ENCODE peak calls at places on chromosomes 16 and 17, in nine cellular contexts. J is IMR-90, W is adipocyte, F is GM23248, D is BJ, S is pancreas, P is left lung, E is Peyer's patch, V is trophoblast cell. X is an unnamed sample.
A peak's percentile ranks its signal among the peaks of the same experiment; 100 is the strongest.

GRCh38 chr16:58037365-58038057 is 12.0 kb downstream of the MMP15 start:
- DNase-seq in J (no peak), W (no peak), F (no peak), D (no peak), S (no peak), P (no peak), E (no peak), V (no peak), X (no peak)

GRCh38 chr16:80319181-80319580 is 221.6 kb upstream of the DYNLRB2 start:
- DNase-seq in J (no peak), W (no peak), F (no peak), D (no peak), S (no peak), P (no peak), E (no peak), V (no peak), X (peak; percentile 43)

GRCh38 chr16:27402964-27403600 is 1.1 kb downstream of the IL21R start:
- DNase-seq in J (no peak), W (no peak), F (no peak), D (no peak), S (no peak), P (no peak), E (no peak), V (no peak), X (no peak)

GRCh38 chr16:9371713-9372448 is 280.4 kb downstream of the HAPSTR1 start:
- DNase-seq in J (no peak), W (no peak), F (no peak), D (no peak), S (no peak), P (no peak), E (no peak), V (no peak), X (no peak)

GRCh38 chr16:70704586-70704985 is 18.7 kb upstream of the MTSS2 start:
- DNase-seq in J (no peak), W (no peak), F (peak; percentile 62), D (no peak), S (no peak), P (no peak), E (no peak), V (no peak), X (no peak)

GRCh38 chr17:46770439-46770817 is 48.1 kb downstream of the WNT3 start:
- DNase-seq in J (no peak), W (no peak), F (no peak), D (no peak), S (peak; percentile 56), P (peak; percentile 45), E (no peak), V (no peak), X (no peak)

GRCh38 chr17:80760501-80760900 is 215.9 kb downstream of the RPTOR start:
- DNase-seq in J (no peak), W (no peak), F (no peak), D (no peak), S (no peak), P (no peak), E (peak; percentile 53), V (no peak), X (peak; percentile 61)

GRCh38 chr17:30290696-30291570 is 811 bp downstream of the BLMH start:
- DNase-seq in J (peak; percentile 21), W (peak; percentile 66), F (peak; percentile 65), D (no peak), S (peak; percentile 77), P (peak; percentile 87), E (peak; percentile 66), V (peak; percentile 58), X (peak; percentile 86)

GRCh38 chr17:67637901-67638641 is 79.7 kb upstream of the NOL11 start:
- DNase-seq in J (no peak), W (no peak), F (no peak), D (no peak), S (no peak), P (no peak), E (no peak), V (no peak), X (peak; percentile 99)

GRCh38 chr16:81321039-81321438 is 6.3 kb downstream of the GAN start:
- DNase-seq in J (no peak), W (peak; percentile 10), F (peak; percentile 25), D (no peak), S (no peak), P (no peak), E (no peak), V (no peak), X (no peak)

GRCh38 chr17:76674600-76674999 is 31.0 kb upstream of the ST6GALNAC1 start:
- DNase-seq in J (no peak), W (no peak), F (no peak), D (no peak), S (no peak), P (no peak), E (no peak), V (peak; percentile 27), X (no peak)

GRCh38 chr17:17021194-17021863 is 20.9 kb upstream of the MPRIP start:
- DNase-seq in J (no peak), W (peak; percentile 37), F (peak; percentile 86), D (no peak), S (peak; percentile 74), P (peak; percentile 77), E (peak; percentile 71), V (peak; percentile 92), X (no peak)

GRCh38 chr17:80146121-80147034 is 550 bp downstream of the EIF4A3 start:
- DNase-seq in J (peak; percentile 16), W (peak; percentile 63), F (peak; percentile 56), D (no peak), S (no peak), P (no peak), E (no peak), V (peak; percentile 22), X (no peak)

GRCh38 chr16:76729525-76729924 is 452.3 kb downstream of the CNTNAP4 start:
- DNase-seq in J (no peak), W (peak; percentile 10), F (no peak), D (no peak), S (no peak), P (no peak), E (no peak), V (peak; percentile 8), X (peak; percentile 7)

GRCh38 chr17:18981385-18981641 is 23.3 kb downstream of the FAM83G start:
- DNase-seq in J (no peak), W (no peak), F (no peak), D (no peak), S (no peak), P (no peak), E (no peak), V (no peak), X (no peak)

DNA sequence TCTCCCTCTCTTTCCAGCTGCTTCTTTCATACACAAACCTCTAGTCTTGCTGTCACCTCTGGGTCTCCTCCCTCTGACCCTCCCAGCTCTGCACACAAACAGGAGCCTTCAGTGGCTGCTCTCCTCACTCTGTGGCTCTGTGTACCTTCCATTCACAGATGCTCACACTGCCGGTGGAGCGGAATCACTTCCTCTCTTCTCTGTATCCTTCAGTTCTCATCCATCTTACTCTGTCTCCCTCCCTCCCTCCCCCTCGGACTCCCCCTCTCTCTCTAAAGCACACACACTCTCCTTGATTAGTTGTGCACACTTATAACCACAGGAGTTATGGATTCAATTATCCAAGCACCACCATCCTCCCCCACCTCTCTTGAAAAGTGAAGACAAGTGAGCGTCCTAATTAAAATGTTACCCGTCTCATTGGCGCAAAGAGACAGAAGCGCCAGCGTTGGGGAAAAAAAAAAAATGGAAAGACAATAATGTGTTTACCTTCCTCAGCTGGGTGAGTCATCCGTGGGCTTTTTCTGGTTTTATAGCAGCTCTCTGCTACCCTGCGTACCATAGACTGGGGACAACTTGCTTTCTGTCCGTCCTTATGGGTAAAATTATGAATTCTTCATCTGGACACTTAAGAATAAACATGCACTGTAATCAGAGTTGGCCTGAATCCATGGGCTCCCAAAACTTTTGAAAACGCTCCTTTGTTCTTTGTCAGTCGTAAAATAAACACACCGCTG is 90.9 kb downstream of the SHISA6 start:
- DNase-seq in J (no peak), W (no peak), F (no peak), D (no peak), S (no peak), P (no peak), E (no peak), V (no peak), X (no peak)
- H3K27me3 ChIP-seq in J (no peaks in the 10 kb centered on the region), W (no peaks in the 10 kb centered on the region), F (no peaks in the 10 kb centered on the region), D (no peaks in the 10 kb centered on the region), S (no peaks in the 10 kb centered on the region), P (no peaks in the 10 kb centered on the region), E (no peaks in the 10 kb centered on the region), V (no peaks in the 10 kb centered on the region), X (no peaks in the 10 kb centered on the region)

DNA sequence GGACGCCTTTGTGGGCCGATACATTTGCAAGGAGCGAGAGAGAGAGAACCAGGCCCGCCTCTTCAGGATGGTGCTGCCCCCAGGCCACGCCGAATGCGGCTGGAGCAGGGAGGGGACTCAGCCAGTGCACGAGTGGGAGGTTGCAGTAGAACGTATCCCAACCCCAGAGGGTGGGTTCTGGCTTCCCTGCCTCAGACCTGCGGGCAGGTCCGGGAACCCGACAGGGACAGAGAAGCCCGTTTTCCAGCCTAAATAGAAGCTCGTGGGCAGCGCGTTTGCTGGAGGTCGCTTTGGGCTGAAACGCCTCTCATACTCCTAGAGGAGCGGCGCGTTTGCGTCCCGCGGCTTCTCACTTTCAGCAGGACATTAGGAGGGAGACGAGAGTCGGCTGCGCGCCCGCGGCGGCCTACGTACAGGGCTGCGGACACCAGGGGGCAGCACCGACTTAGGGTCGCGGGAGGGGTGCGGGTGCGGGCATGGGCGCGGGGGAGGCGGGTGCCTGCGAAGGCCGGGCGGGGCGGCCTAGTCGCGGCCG is 11.0 kb downstream of the TBX2 start:
- DNase-seq in J (peak; percentile 86), W (peak; percentile 95), F (peak; percentile 75), D (no peak), S (peak; percentile 84), P (peak; percentile 92), E (peak; percentile 85), V (peak; percentile 77), X (no peak)
- H3K4me3 ChIP-seq in J (peak overlapping the region; percentile 27), W (peak overlapping the region; percentile 50), F (no peak overlapping the region), D (peak overlapping the region; percentile 66), S (peak overlapping the region; percentile 57), P (peak overlapping the region; percentile 65), E (peak overlapping the region; percentile 49), V (peak overlapping the region; percentile 50), X (peak overlapping the region; percentile 51)

DNA sequence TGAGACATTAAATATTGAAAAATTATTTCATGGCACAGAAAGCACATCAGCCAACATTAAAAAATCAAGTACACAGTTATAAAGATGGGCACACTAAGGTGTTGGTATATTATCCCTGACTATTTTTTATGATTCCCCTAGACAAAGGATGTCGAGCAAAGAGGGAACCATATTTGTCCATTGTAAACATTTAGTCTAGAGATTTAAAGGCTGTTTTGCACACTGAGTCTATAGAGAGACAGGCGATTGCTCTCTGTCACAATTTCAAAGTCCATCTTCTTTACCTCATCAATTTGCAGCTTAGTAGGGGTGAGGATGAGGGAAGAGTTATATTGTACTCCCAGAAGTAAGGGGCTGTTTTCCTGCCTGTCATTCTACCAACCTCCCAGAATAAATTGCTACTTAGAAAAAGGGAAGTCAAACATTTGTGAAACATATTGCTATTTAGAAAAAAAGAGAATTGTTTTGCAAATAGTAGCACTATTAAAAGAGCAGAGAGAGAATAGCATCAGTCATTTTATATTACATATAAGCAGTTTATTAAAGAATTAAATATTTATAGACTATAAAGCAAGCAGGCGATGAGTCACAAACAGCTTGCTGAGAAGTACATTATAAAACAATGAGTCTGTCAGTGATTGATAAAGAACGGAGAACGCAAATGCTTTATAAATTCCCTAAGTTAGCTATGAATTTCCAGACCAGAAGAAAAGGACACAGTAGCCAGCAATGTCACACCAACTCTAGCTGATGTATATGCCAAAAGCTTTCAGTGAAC is 270.6 kb upstream of the PMFBP1 start:
- DNase-seq in J (peak; percentile 50), W (no peak), F (no peak), D (no peak), S (no peak), P (no peak), E (no peak), V (no peak), X (no peak)
- H3K27me3 ChIP-seq in J (no peaks in the 10 kb centered on the region), W (no peaks in the 10 kb centered on the region), F (no peaks in the 10 kb centered on the region), D (no peaks in the 10 kb centered on the region), S (no peaks in the 10 kb centered on the region), P (no peaks in the 10 kb centered on the region), E (no peaks in the 10 kb centered on the region), V (no peaks in the 10 kb centered on the region), X (no peaks in the 10 kb centered on the region)

GRCh38 chr17:39194985-39195524 is 2.4 kb downstream of the CACNB1 start:
- DNase-seq in J (no peak), W (no peak), F (peak; percentile 34), D (no peak), S (no peak), P (no peak), E (no peak), V (no peak), X (no peak)
- H3K4me3 ChIP-seq in J (no peak overlapping the region), W (peak overlapping the region; percentile 84), F (peak overlapping the region; percentile 76), D (no peak overlapping the region), S (no peak overlapping the region), P (peak overlapping the region; percentile 58), E (no peak overlapping the region), V (no peak overlapping the region), X (no peak overlapping the region)

X was measured in bronchial epithelial cell.